ENCODE peak calls at places on chromosomes 3 and 15, in ten cellular contexts. One of them, this sample, is unnamed.

GRCh38 chr3:151873433-151873832 is at the start of gene SUCNR1:
- DNase-seq in left cardiac atrium: no peak
- DNase-seq in Kasumi-1: no peak
- DNase-seq in HepG2: no peak
- DNase-seq in HS-27A: no peak
- DNase-seq in activated CD4-positive, alpha-beta T cell treated with anti-CD3 and anti-CD28 coated beads for 4 hours: no peak
- DNase-seq in AG04450: no peak
- DNase-seq in brain microvascular endothelial cell: no peak
- DNase-seq in colonic mucosa: no peak
- DNase-seq in anterior cingulate cortex: no peak
- DNase-seq in this sample: no peak

GRCh38 chr3:167798443-167798842 is 62.9 kb downstream of the SERPINI1 start:
- DNase-seq in left cardiac atrium: no peak
- DNase-seq in brain microvascular endothelial cell: no peak
- DNase-seq in Kasumi-1: no peak
- DNase-seq in colonic mucosa: no peak
- DNase-seq in AG04450: no peak
- DNase-seq in HepG2: no peak
- DNase-seq in activated CD4-positive, alpha-beta T cell treated with anti-CD3 and anti-CD28 coated beads for 4 hours: no peak
- DNase-seq in HS-27A: no peak
- DNase-seq in anterior cingulate cortex: no peak
- DNase-seq in this sample: no peak

GRCh38 chr15:62758126-62758951 is 284.2 kb upstream of the TPM1 start:
- DNase-seq in AG04450: no peak
- DNase-seq in brain microvascular endothelial cell: peak; percentile 77
- DNase-seq in HepG2: peak; percentile 56
- DNase-seq in HS-27A: peak; percentile 87
- DNase-seq in anterior cingulate cortex: peak; percentile 37
- DNase-seq in left cardiac atrium: no peak
- DNase-seq in activated CD4-positive, alpha-beta T cell treated with anti-CD3 and anti-CD28 coated beads for 4 hours: no peak
- DNase-seq in Kasumi-1: no peak
- DNase-seq in colonic mucosa: no peak
- DNase-seq in this sample: no peak

GRCh38 chr3:27317096-27317495 is 52.1 kb downstream of the NEK10 start:
- DNase-seq in colonic mucosa: no peak
- DNase-seq in anterior cingulate cortex: no peak
- DNase-seq in HS-27A: no peak
- DNase-seq in left cardiac atrium: no peak
- DNase-seq in AG04450: no peak
- DNase-seq in brain microvascular endothelial cell: no peak
- DNase-seq in activated CD4-positive, alpha-beta T cell treated with anti-CD3 and anti-CD28 coated beads for 4 hours: no peak
- DNase-seq in HepG2: peak; percentile 87
- DNase-seq in Kasumi-1: no peak
- DNase-seq in this sample: peak; percentile 65

GRCh38 chr3:58082047-58082446 is 73.8 kb downstream of the FLNB start:
- DNase-seq in HS-27A: no peak
- DNase-seq in left cardiac atrium: peak; percentile 42
- DNase-seq in colonic mucosa: no peak
- DNase-seq in brain microvascular endothelial cell: peak; percentile 72
- DNase-seq in HepG2: no peak
- DNase-seq in anterior cingulate cortex: no peak
- DNase-seq in Kasumi-1: peak; percentile 88
- DNase-seq in activated CD4-positive, alpha-beta T cell treated with anti-CD3 and anti-CD28 coated beads for 4 hours: no peak
- DNase-seq in AG04450: peak; percentile 53
- DNase-seq in this sample: no peak

GRCh38 chr15:23877502-23878412 is 190.7 kb upstream of the NDN start:
- DNase-seq in colonic mucosa: peak; percentile 58
- DNase-seq in Kasumi-1: no peak
- DNase-seq in left cardiac atrium: peak; percentile 42
- DNase-seq in anterior cingulate cortex: no peak
- DNase-seq in HepG2: peak; percentile 50
- DNase-seq in activated CD4-positive, alpha-beta T cell treated with anti-CD3 and anti-CD28 coated beads for 4 hours: no peak
- DNase-seq in AG04450: no peak
- DNase-seq in HS-27A: no peak
- DNase-seq in brain microvascular endothelial cell: no peak
- DNase-seq in this sample: peak; percentile 62

GRCh38 chr3:114362815-114363214 is 69.0 kb downstream of the TIGIT start:
- DNase-seq in HS-27A: no peak
- DNase-seq in left cardiac atrium: no peak
- DNase-seq in HepG2: peak; percentile 11
- DNase-seq in colonic mucosa: no peak
- DNase-seq in Kasumi-1: peak; percentile 69
- DNase-seq in AG04450: no peak
- DNase-seq in brain microvascular endothelial cell: no peak
- DNase-seq in anterior cingulate cortex: no peak
- DNase-seq in activated CD4-positive, alpha-beta T cell treated with anti-CD3 and anti-CD28 coated beads for 4 hours: no peak
- DNase-seq in this sample: peak; percentile 39

GRCh38 chr3:151037746-151038145 is 47.7 kb upstream of the MED12L start:
- DNase-seq in brain microvascular endothelial cell: peak; percentile 97
- DNase-seq in HepG2: no peak
- DNase-seq in AG04450: peak; percentile 93
- DNase-seq in HS-27A: peak; percentile 83
- DNase-seq in Kasumi-1: peak; percentile 37
- DNase-seq in left cardiac atrium: peak; percentile 53
- DNase-seq in anterior cingulate cortex: no peak
- DNase-seq in activated CD4-positive, alpha-beta T cell treated with anti-CD3 and anti-CD28 coated beads for 4 hours: no peak
- DNase-seq in colonic mucosa: no peak
- DNase-seq in this sample: no peak

GRCh38 chr3:128447561-128448013 is 19.1 kb downstream of the DNAJB8 start:
- DNase-seq in left cardiac atrium: no peak
- DNase-seq in Kasumi-1: no peak
- DNase-seq in HepG2: no peak
- DNase-seq in colonic mucosa: no peak
- DNase-seq in HS-27A: no peak
- DNase-seq in AG04450: no peak
- DNase-seq in brain microvascular endothelial cell: no peak
- DNase-seq in anterior cingulate cortex: no peak
- DNase-seq in activated CD4-positive, alpha-beta T cell treated with anti-CD3 and anti-CD28 coated beads for 4 hours: peak; percentile 10
- DNase-seq in this sample: no peak

GRCh38 chr3:101216710-101217457 is 103.5 kb downstream of the IMPG2 start:
- DNase-seq in HS-27A: no peak
- DNase-seq in HepG2: no peak
- DNase-seq in activated CD4-positive, alpha-beta T cell treated with anti-CD3 and anti-CD28 coated beads for 4 hours: no peak
- DNase-seq in left cardiac atrium: peak; percentile 55
- DNase-seq in colonic mucosa: no peak
- DNase-seq in anterior cingulate cortex: no peak
- DNase-seq in AG04450: no peak
- DNase-seq in brain microvascular endothelial cell: peak; percentile 28
- DNase-seq in Kasumi-1: peak; percentile 26
- DNase-seq in this sample: no peak

GRCh38 chr3:57110797-57111196 is 50.3 kb downstream of the SPATA12 start:
- DNase-seq in HS-27A: no peak
- DNase-seq in HepG2: no peak
- DNase-seq in AG04450: no peak
- DNase-seq in brain microvascular endothelial cell: no peak
- DNase-seq in activated CD4-positive, alpha-beta T cell treated with anti-CD3 and anti-CD28 coated beads for 4 hours: no peak
- DNase-seq in colonic mucosa: no peak
- DNase-seq in anterior cingulate cortex: no peak
- DNase-seq in Kasumi-1: no peak
- DNase-seq in left cardiac atrium: no peak
- DNase-seq in this sample: no peak

This sample was measured in HuH-7.